ENCODE peak calls at places on chromosomes 16 and 17, in six cellular contexts. Z, B, Q, C, T and Y are unnamed samples.

GRCh38 chr16:74568961-74569631 is 37.8 kb downstream of the GLG1 start:
- DNase-seq in C (no peak), Q (no peak), Z (peak; percentile 42), B (peak; percentile 40), T (no peak), Y (no peak)

GRCh38 chr16:51440096-51440495 is 289.0 kb upstream of the SALL1 start:
- DNase-seq in Z (no peak), Q (no peak), C (no peak), T (no peak), B (no peak), Y (no peak)

GRCh38 chr17:82871056-82871775 is 31.4 kb upstream of the ZNF750 start:
- DNase-seq in C (no peak), Q (peak; percentile 63), B (no peak), T (no peak), Z (no peak), Y (no peak)

GRCh38 chr17:35612924-35613521 is 25.9 kb downstream of the AP2B1 start:
- DNase-seq in Z (peak; percentile 76), T (no peak), Q (no peak), C (no peak), B (no peak), Y (peak; percentile 10)

GRCh38 chr17:79851461-79851817 is 12.2 kb upstream of the CBX4 start:
- DNase-seq in T (no peak), Z (no peak), Q (no peak), C (peak; percentile 71), B (no peak), Y (peak; percentile 57)

GRCh38 chr17:39236383-39236927 is 10.7 kb upstream of the STAC2 start:
- DNase-seq in T (no peak), B (no peak), C (no peak), Q (peak; percentile 33), Z (no peak), Y (no peak)

GRCh38 chr16:19166500-19166899 is 1.5 kb upstream of the SYT17 start:
- DNase-seq in Q (no peak), T (no peak), B (no peak), Z (no peak), C (peak; percentile 66), Y (no peak)

GRCh38 chr16:31411024-31411845 is 16.9 kb downstream of the COX6A2 start:
- DNase-seq in Q (no peak), C (no peak), B (no peak), Z (no peak), T (no peak), Y (no peak)

GRCh38 chr16:73173396-73173795 is 125.5 kb upstream of the ZFHX3 start:
- DNase-seq in T (no peak), Z (peak; percentile 38), C (no peak), Q (no peak), B (no peak), Y (no peak)

GRCh38 chr17:43713494-43714162 is 45.0 kb downstream of the SOST start:
- DNase-seq in B (no peak), C (no peak), T (no peak), Q (peak; percentile 66), Z (no peak), Y (no peak)

GRCh38 chr17:80836971-80837481 is 154.6 kb upstream of the CHMP6 start:
- DNase-seq in B (no peak), C (no peak), Z (no peak), Q (peak; percentile 58), T (no peak), Y (no peak)

GRCh38 chr17:2190014-2190413 is 113.6 kb downstream of the SMG6 start:
- DNase-seq in Q (no peak), B (no peak), T (no peak), Z (no peak), C (no peak), Y (no peak)

GRCh38 chr16:877242-878065 is 76.9 kb upstream of the GNG13 start:
- DNase-seq in Z (no peak), Q (peak; percentile 15), T (no peak), B (no peak), C (no peak), Y (no peak)

GRCh38 chr17:6677946-6678345 is 26.4 kb downstream of the C17orf100 start:
- DNase-seq in Z (no peak), Q (no peak), C (no peak), T (no peak), B (no peak), Y (no peak)

GRCh38 chr17:8155341-8156173 is 3.4 kb upstream of the PER1 start:
- DNase-seq in T (no peak), Z (peak; percentile 33), C (no peak), Q (peak; percentile 26), B (no peak), Y (no peak)

GRCh38 chr17:50609376-50610074 is 25.2 kb upstream of the ABCC3 start:
- DNase-seq in T (no peak), Z (no peak), Q (no peak), C (no peak), B (no peak), Y (no peak)

GRCh38 chr17:13601776-13602551 is at the start of gene HS3ST3A1:
- DNase-seq in B (no peak), C (peak; percentile 59), Z (peak; percentile 87), T (no peak), Q (peak; percentile 66), Y (peak; percentile 72)

GRCh38 chr17:64150237-64151015 is 20.5 kb upstream of the ERN1 start:
- DNase-seq in Z (peak; percentile 35), B (no peak), T (no peak), Q (no peak), C (peak; percentile 60), Y (no peak)

GRCh38 chr16:381788-382717 is at the start of gene PGAP6:
- DNase-seq in B (no peak), Q (peak; percentile 84), C (no peak), T (no peak), Z (peak; percentile 49), Y (no peak)

GRCh38 chr17:28372203-28372944 is 880 bp downstream of the SARM1 start:
- DNase-seq in Z (peak; percentile 28), C (no peak), T (no peak), B (no peak), Q (no peak), Y (no peak)

GRCh38 chr17:28371245-28372202 is at the start of gene SARM1:
- DNase-seq in C (peak; percentile 86), B (peak; percentile 62), T (peak; percentile 95), Z (peak; percentile 89), Q (peak; percentile 93), Y (peak; percentile 54)

GRCh38 chr17:28370744-28371103 is 617 bp upstream of the VTN start:
- DNase-seq in Z (no peak), B (no peak), T (no peak), C (no peak), Q (no peak), Y (no peak)

GRCh38 chr17:28370035-28370743 is at the start of gene VTN:
- DNase-seq in C (no peak), Z (peak; percentile 25), Q (no peak), T (no peak), B (no peak), Y (peak; percentile 51)

GRCh38 chr17:28372945-28373274 is 1.4 kb downstream of the SARM1 start:
- DNase-seq in C (no peak), B (no peak), T (no peak), Z (no peak), Q (no peak), Y (no peak)
- H3K4me3 ChIP-seq in C (no peak overlapping the region), B (peak overlapping the region; percentile 73), T (peak overlapping the region; percentile 55), Z (peak overlapping the region; percentile 72), Q (peak overlapping the region; percentile 60), Y (peak overlapping the region; percentile 46)

DNA sequence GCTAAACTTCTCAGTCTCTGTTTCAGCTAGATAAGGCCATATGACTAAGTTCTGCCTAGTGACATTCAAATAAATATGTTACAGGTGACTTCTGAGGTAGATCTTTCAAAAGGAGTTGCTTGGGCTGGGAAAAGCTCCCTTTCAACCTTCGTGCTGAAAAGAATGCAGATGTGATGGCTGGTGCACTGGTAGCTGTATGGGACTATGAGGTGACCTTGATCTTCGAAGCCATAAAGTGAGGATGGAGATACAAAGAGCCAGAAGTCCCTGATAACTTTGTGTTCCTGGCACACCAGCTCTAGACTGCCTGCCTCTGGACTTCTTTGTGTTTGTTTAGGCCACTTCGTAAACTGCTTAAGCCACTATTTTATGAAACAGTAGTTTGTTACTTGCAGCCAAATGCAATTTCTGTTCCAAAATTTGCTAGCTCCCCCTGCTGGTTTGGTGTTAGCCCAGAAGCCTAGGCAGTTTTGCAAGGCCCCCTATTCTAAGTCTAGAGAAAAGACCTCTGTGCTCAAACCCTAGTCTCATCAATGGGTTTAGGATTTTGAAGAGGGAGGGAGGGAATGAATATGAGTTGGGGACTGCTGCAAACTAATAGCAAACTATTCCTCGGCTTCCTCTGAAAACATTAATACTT is 23.3 kb upstream of the ERCC4 start:
- DNase-seq in Z (peak; percentile 20), B (no peak), C (no peak), Q (no peak), T (no peak), Y (no peak)
- TF ChIP-seq CTCF in Z (peak; percentile 42), B (peak; percentile 39), C (no peak), Q (no peak), T (no peak), Y (peak; percentile 40)

GRCh38 chr17:16425698-16426659 is 10.6 kb downstream of the TRPV2 start:
- DNase-seq in Q (no peak), C (no peak), T (no peak), Z (no peak), B (no peak), Y (no peak)

GRCh38 chr17:16427020-16427419 is 11.6 kb downstream of the TRPV2 start:
- DNase-seq in Q (no peak), T (no peak), Z (no peak), B (no peak), C (no peak), Y (no peak)

GRCh38 chr17:16422416-16422815 is 7.0 kb downstream of the TRPV2 start:
- DNase-seq in Z (no peak), T (no peak), B (no peak), C (no peak), Q (no peak), Y (no peak)

GRCh38 chr17:16423226-16423872 is 8.0 kb downstream of the TRPV2 start:
- DNase-seq in C (no peak), Z (no peak), Q (no peak), B (no peak), T (no peak), Y (no peak)

DNA sequence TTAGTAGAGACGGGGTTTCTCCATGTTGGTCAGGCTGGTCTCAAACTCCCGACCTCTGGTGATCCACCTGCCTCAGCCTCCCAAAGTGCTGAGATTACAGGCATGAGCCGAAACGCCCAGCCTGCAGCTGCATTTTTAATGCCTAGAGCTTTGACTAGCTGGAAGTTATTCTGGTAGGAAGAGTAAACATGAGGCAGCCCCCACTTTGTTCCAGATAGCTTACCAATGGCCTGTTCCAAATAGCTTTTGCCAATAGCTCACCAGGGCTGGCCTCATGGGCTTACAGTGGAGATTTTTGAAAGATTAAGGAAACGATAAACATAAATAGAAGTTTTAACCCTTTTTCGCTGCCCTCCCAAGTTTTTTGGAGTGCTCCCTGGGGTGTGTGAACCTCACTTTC is 9.8 kb downstream of the TRPV2 start:
- DNase-seq in Z (no peak), T (no peak), Q (no peak), C (no peak), B (no peak), Y (no peak)
- H3K4me3 ChIP-seq in Z (no peak overlapping the region), T (no peak overlapping the region), Q (no peak overlapping the region), C (no peak overlapping the region), B (no peak overlapping the region), Y (no peak overlapping the region)

DNA sequence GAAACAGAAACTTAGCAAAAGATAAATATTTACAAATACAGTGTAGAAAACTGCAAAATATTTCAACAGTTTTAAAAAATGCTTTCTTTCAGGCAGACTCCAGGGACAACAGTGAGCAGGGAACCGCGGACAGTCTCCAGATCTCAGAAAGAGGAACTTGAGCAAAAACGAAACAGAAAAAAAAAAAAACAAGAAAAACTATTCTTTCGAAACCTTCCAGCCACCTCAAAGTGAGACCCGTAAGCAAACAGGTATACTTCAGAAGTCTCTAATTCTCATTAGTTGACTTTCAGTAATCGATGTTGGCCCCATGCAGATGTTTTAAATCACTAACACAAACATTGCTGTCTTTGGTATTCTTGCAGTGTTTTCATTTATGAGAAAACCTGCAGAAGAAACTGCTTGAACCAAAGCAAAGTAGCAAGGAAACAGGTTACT is 15.7 kb upstream of the CCL1 start:
- DNase-seq in Z (peak; percentile 2), C (no peak), T (no peak), Q (no peak), B (no peak), Y (no peak)
- TF ChIP-seq CTCF in Z (no peak), C (no peak), T (no peak), Q (no peak), B (no peak), Y (no peak)